ENCODE peak calls at places on chromosome 4, in six cellular contexts. R is K562, F is A549, S is upper lobe of left lung, K is HepG2, O is GM12878. M is an unnamed sample.
A peak's percentile ranks its signal among the peaks of the same experiment; 100 is the strongest.

GRCh38 chr4:94689155-94689554 is 68.6 kb upstream of the BMPR1B start:
- ATAC-seq in R (no peak), F (no peak), S (no peak), K (no peak), O (no peak), M (no peak)

GRCh38 chr4:7890635-7891393 is 48.8 kb downstream of the AFAP1 start:
- ATAC-seq in R (no peak), F (peak; percentile 57), S (no peak), K (peak; percentile 30), O (no peak), M (no peak)

GRCh38 chr4:37130465-37130864 is 114.1 kb upstream of the NWD2 start:
- ATAC-seq in R (no peak), F (no peak), S (no peak), K (no peak), O (no peak), M (no peak)

GRCh38 chr4:52912608-52913007 is 50.5 kb downstream of the RASL11B start:
- ATAC-seq in R (no peak), F (no peak), S (no peak), K (no peak), O (peak; percentile 45), M (no peak)

GRCh38 chr4:1344696-1345095 is 2.3 kb upstream of the UVSSA start:
- ATAC-seq in R (no peak), F (no peak), S (no peak), K (no peak), O (no peak), M (no peak)

GRCh38 chr4:72283357-72283756 is 251.6 kb downstream of the NPFFR2 start:
- ATAC-seq in R (peak; percentile 52), F (peak; percentile 58), S (no peak), K (peak; percentile 49), O (peak; percentile 79), M (no peak)

GRCh38 chr4:81215936-81216335 is 914 bp upstream of the PRKG2 start:
- ATAC-seq in R (no peak), F (no peak), S (no peak), K (no peak), O (no peak), M (no peak)

GRCh38 chr4:142353149-142353738 is 492.9 kb downstream of the INPP4B start:
- ATAC-seq in R (no peak), F (peak; percentile 73), S (peak; percentile 65), K (peak; percentile 48), O (peak; percentile 41), M (peak; percentile 32)

GRCh38 chr4:15373363-15373762 is 54.5 kb upstream of the C1QTNF7 start:
- ATAC-seq in R (no peak), F (no peak), S (no peak), K (no peak), O (no peak), M (no peak)

GRCh38 chr4:128353791-128354190 is 66.2 kb upstream of the PGRMC2 start:
- ATAC-seq in R (no peak), F (peak; percentile 15), S (no peak), K (no peak), O (no peak), M (no peak)

GRCh38 chr4:152021788-152022438 is 261.1 kb upstream of the GATB start:
- ATAC-seq in R (no peak), F (no peak), S (no peak), K (no peak), O (no peak), M (no peak)

GRCh38 chr4:26573389-26573794 is 10.5 kb upstream of the TBC1D19 start:
- ATAC-seq in R (no peak), F (no peak), S (no peak), K (no peak), O (no peak), M (no peak)

GRCh38 chr4:57182132-57182874 is 72.1 kb upstream of the IGFBP7 start:
- ATAC-seq in R (no peak), F (no peak), S (no peak), K (no peak), O (peak; percentile 38), M (no peak)

GRCh38 chr4:154516320-154516719 is 24.7 kb upstream of the DCHS2 start:
- ATAC-seq in R (no peak), F (no peak), S (no peak), K (no peak), O (no peak), M (no peak)

DNA sequence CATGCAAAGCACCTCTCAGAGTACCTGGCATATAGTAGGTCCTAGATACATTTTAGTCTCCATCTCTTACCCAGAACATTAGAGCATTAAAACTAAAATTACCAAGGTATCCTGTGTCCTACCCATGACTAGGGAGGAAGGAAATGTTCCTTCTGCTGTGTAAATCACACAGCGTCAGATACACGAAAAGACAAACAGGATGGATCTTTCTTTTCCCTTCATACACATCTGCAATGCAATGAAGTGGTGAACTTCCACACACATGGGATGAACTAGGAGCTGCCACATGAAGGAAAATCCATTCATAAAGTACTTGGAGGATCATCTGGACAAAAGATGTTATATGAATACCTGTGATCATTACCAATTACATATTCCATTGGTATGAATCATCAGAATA is 46.3 kb downstream of the LDB2 start:
- ATAC-seq in R (no peak), F (no peak), S (no peak), K (no peak), O (no peak), M (no peak)
- TF ChIP-seq CTCF in R (no peak), F (no peak), S (no peak), K (no peak), O (no peak), M (no peak)

DNA sequence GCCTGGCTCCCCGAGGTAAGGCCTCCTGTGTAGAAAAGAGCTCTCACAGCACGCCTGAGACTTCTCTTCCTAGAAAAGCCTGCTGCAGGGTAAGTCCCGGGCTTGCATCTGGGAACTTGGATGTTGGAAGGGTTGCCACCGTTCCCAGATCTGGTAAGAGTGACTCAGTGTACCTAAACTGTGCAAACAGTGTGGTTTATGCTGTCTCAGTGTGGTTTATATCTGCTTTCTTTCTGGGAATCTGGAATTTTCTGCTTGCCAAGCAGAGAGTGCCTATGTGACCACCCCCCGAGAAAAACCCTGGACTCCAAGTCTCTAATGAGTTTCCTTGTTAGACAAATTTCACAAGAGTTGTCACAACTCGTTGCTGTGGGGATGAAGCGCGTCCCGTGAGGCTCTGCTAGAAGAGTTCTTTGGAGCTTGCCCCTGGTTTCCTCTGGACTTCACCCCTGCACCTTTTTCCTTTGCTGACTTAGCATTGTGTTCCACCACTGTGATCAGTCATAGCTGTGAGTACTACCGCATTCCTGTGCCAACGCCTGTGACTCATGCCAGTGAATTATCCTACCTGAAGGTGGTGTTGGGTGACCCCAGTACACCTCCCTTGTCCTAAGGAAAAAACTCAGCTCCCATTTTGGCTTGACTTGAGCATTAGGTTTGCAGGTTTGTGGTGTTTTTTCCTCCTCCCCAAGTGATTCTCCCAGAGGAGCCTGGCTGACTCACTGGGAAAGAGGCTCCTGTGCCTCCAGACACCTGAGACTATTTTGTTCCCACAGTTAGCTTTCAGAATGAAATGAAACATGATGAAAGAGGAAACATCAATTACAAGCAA is 14.5 kb downstream of the SLC2A9 start:
- ATAC-seq in R (no peak), F (peak; percentile 85), S (peak; percentile 51), K (peak; percentile 77), O (peak; percentile 46), M (peak; percentile 50)
- H3K4me1 ChIP-seq in R (no peaks in the 10 kb centered on the region), F (peaks cover 43% of the 10 kb centered on the region), S (peaks cover 32% of the 10 kb centered on the region), K (peaks cover 99% of the 10 kb centered on the region), O (peaks cover 62% of the 10 kb centered on the region), M (peaks cover 22% of the 10 kb centered on the region)

DNA sequence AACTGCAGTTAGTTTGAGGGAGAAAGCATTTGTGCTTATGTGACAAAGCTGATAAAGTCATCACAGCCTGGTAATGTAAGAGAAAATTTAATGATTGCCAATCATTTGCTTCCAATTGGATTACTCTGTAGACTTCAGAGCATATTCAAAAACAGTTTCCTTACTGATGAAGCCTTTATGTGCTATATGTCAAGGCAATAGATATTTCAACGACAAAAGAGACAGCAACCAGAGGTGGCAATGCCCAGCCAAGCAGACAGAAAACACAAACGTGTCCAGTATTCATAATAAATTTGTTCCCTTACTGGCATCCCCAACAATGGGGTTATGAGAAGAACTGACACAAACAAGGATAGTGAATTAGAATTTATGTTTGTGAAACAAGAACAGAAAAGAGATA is 1840.3 kb upstream of the PCDH7 start:
- ATAC-seq in R (no peak), F (no peak), S (no peak), K (no peak), O (no peak), M (no peak)
- TF ChIP-seq EP300 in R (no peak), F (no peak), S (no peak), K (no peak), O (no peak), M (no peak)

DNA sequence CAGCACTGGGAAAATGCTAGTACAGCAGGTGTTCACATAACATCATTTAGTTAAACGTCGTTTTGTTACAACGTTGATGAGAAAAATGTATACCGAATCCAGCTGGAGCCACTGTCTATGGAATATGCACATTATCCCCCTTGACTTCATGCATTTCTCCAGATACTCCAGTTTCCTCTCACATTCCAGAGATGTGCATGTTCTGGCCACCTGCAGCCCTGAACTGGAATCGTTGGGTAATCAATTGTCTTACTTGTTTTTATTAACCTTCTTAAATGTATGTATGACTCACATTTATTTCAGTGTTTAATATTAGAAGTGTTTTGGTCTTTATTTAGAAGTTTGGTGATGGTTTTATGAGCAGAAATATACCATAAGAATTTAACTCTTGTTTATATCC is 18.4 kb upstream of the ODAM start:
- ATAC-seq in R (no peak), F (no peak), S (no peak), K (no peak), O (no peak), M (no peak)
- TF ChIP-seq CTCF in R (no peak), F (no peak), S (no peak), K (no peak), O (no peak), M (no peak)

DNA sequence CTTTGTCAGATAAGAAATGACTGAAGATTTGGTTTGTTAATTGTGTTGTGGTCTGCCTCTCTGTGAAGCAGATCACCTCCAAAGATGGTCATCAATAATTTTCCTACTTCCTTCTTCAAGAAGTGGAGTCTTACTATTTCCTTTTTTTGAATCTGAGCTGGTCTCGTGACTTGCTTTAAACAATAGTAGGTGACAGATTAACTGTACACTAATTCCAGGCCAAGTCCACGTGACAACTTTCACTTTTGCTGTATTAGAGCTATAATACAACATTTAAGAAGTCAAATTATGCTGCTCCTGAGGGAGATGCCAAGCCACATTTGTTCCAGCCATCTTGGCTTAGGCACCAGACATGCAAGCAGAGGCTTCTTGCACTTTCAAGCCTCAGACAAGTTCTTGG is 393.8 kb upstream of the GRID2 start:
- ATAC-seq in R (no peak), F (no peak), S (no peak), K (no peak), O (peak; percentile 76), M (no peak)
- H3K4me1 ChIP-seq in R (no peaks in the 10 kb centered on the region), F (no peaks in the 10 kb centered on the region), S (no peaks in the 10 kb centered on the region), K (no peaks in the 10 kb centered on the region), O (no peaks in the 10 kb centered on the region), M (no peaks in the 10 kb centered on the region)

GRCh38 chr4:116537828-116538227 is 547.5 kb downstream of the TRAM1L1 start:
- ATAC-seq in R (no peak), F (no peak), S (no peak), K (no peak), O (no peak), M (no peak)
- TF ChIP-seq EP300 in R (no peak), F (no peak), S (no peak), K (no peak), O (no peak), M (no peak)

M was measured in gastroesophageal sphincter.